ENCODE peak calls at places on chromosomes 12 and 14, in seven cellular contexts. One of them, this sample, is unnamed. For H3K36me3, the result is how much of the 10 kb centered on the place peaks cover.

GRCh38 chr12:58302487-58303011 is 361.2 kb downstream of the ATP23 start:
- DNase-seq in stomach: no peak
- DNase-seq in suprapubic skin: no peak
- DNase-seq in prostate gland: peak
- DNase-seq in HCT116: no peak
- DNase-seq in sigmoid colon: no peak
- DNase-seq in H1: no peak
- DNase-seq in this sample: no peak

GRCh38 chr12:104930388-104931326 is 27.4 kb downstream of the SLC41A2 start:
- DNase-seq in HCT116: no peak
- DNase-seq in H1: no peak
- DNase-seq in prostate gland: no peak
- DNase-seq in suprapubic skin: no peak
- DNase-seq in sigmoid colon: no peak
- DNase-seq in stomach: no peak
- DNase-seq in this sample: no peak

GRCh38 chr14:73744175-73744867 is 30.1 kb upstream of the PNMA1 start:
- DNase-seq in suprapubic skin: no peak
- DNase-seq in sigmoid colon: no peak
- DNase-seq in H1: no peak
- DNase-seq in prostate gland: no peak
- DNase-seq in stomach: no peak
- DNase-seq in HCT116: no peak
- DNase-seq in this sample: no peak

GRCh38 chr14:29085546-29085945 is 319.0 kb downstream of the FOXG1 start:
- DNase-seq in stomach: no peak
- DNase-seq in HCT116: no peak
- DNase-seq in sigmoid colon: no peak
- DNase-seq in prostate gland: no peak
- DNase-seq in H1: no peak
- DNase-seq in suprapubic skin: no peak
- DNase-seq in this sample: no peak

GRCh38 chr14:31787377-31787776 is 226.2 kb downstream of the NUBPL start:
- DNase-seq in sigmoid colon: no peak
- DNase-seq in stomach: no peak
- DNase-seq in suprapubic skin: no peak
- DNase-seq in HCT116: peak
- DNase-seq in prostate gland: no peak
- DNase-seq in H1: no peak
- DNase-seq in this sample: no peak

GRCh38 chr12:18998343-18999270 is 130.9 kb upstream of the PLEKHA5 start:
- DNase-seq in sigmoid colon: no peak
- DNase-seq in stomach: no peak
- DNase-seq in H1: no peak
- DNase-seq in prostate gland: no peak
- DNase-seq in HCT116: no peak
- DNase-seq in suprapubic skin: no peak
- DNase-seq in this sample: no peak

GRCh38 chr12:6437586-6437985 is 7.2 kb upstream of the CD27 start:
- DNase-seq in sigmoid colon: no peak
- DNase-seq in HCT116: no peak
- DNase-seq in prostate gland: no peak
- DNase-seq in H1: no peak
- DNase-seq in stomach: no peak
- DNase-seq in suprapubic skin: peak
- DNase-seq in this sample: no peak

GRCh38 chr14:64110832-64111231 is 183.3 kb downstream of the ESR2 start:
- DNase-seq in H1: no peak
- DNase-seq in sigmoid colon: no peak
- DNase-seq in stomach: no peak
- DNase-seq in prostate gland: no peak
- DNase-seq in suprapubic skin: no peak
- DNase-seq in HCT116: no peak
- DNase-seq in this sample: no peak

GRCh38 chr12:119621878-119622277 is 28.3 kb downstream of the TMEM233 start:
- DNase-seq in H1: no peak
- DNase-seq in stomach: no peak
- DNase-seq in prostate gland: no peak
- DNase-seq in sigmoid colon: no peak
- DNase-seq in HCT116: no peak
- DNase-seq in suprapubic skin: no peak
- DNase-seq in this sample: no peak

GRCh38 chr12:121740847-121741246 is 28.3 kb downstream of the TMEM120B start:
- DNase-seq in HCT116: no peak
- DNase-seq in suprapubic skin: no peak
- DNase-seq in stomach: no peak
- DNase-seq in H1: no peak
- DNase-seq in sigmoid colon: no peak
- DNase-seq in prostate gland: no peak
- DNase-seq in this sample: no peak

GRCh38 chr14:59728294-59728693 is 142.3 kb downstream of the RTN1 start:
- DNase-seq in suprapubic skin: no peak
- DNase-seq in sigmoid colon: no peak
- DNase-seq in HCT116: no peak
- DNase-seq in prostate gland: no peak
- DNase-seq in stomach: no peak
- DNase-seq in H1: no peak
- DNase-seq in this sample: no peak

GRCh38 chr14:77186911-77187648 is 5.5 kb downstream of the TMEM63C start:
- DNase-seq in prostate gland: no peak
- DNase-seq in suprapubic skin: no peak
- DNase-seq in stomach: peak
- DNase-seq in HCT116: peak
- DNase-seq in H1: no peak
- DNase-seq in sigmoid colon: peak
- DNase-seq in this sample: no peak

GRCh38 chr12:32895688-32896437 is 714 bp downstream of the PKP2 start:
- DNase-seq in prostate gland: no peak
- DNase-seq in stomach: peak
- DNase-seq in suprapubic skin: no peak
- DNase-seq in sigmoid colon: no peak
- DNase-seq in HCT116: no peak
- DNase-seq in H1: peak
- DNase-seq in this sample: no peak

GRCh38 chr12:58745348-58746125 is 174.8 kb downstream of the LRIG3 start:
- DNase-seq in suprapubic skin: no peak
- DNase-seq in sigmoid colon: no peak
- DNase-seq in H1: no peak
- DNase-seq in prostate gland: no peak
- DNase-seq in HCT116: no peak
- DNase-seq in stomach: no peak
- DNase-seq in this sample: no peak

GRCh38 chr12:102879144-102879763 is 37.8 kb downstream of the PAH start:
- DNase-seq in sigmoid colon: peak
- DNase-seq in HCT116: peak
- DNase-seq in suprapubic skin: no peak
- DNase-seq in H1: peak
- DNase-seq in stomach: no peak
- DNase-seq in prostate gland: peak
- DNase-seq in this sample: no peak

GRCh38 chr14:87869619-87870583 is 123.1 kb downstream of the GALC start:
- DNase-seq in prostate gland: no peak
- DNase-seq in H1: no peak
- DNase-seq in sigmoid colon: no peak
- DNase-seq in stomach: no peak
- DNase-seq in HCT116: no peak
- DNase-seq in suprapubic skin: no peak
- DNase-seq in this sample: no peak

GRCh38 chr12:110543252-110543959 is 39.7 kb downstream of the PPTC7 start:
- DNase-seq in stomach: peak
- DNase-seq in H1: no peak
- DNase-seq in sigmoid colon: peak
- DNase-seq in prostate gland: peak
- DNase-seq in HCT116: no peak
- DNase-seq in suprapubic skin: peak
- DNase-seq in this sample: peak

GRCh38 chr14:24851837-24852236 is 198.1 kb downstream of the STXBP6 start:
- DNase-seq in stomach: no peak
- DNase-seq in H1: no peak
- DNase-seq in prostate gland: no peak
- DNase-seq in HCT116: no peak
- DNase-seq in suprapubic skin: no peak
- DNase-seq in sigmoid colon: no peak
- DNase-seq in this sample: no peak

GRCh38 chr14:80987235-80988032 is 32.0 kb downstream of the TSHR start:
- DNase-seq in prostate gland: peak
- DNase-seq in sigmoid colon: peak
- DNase-seq in H1: peak
- DNase-seq in stomach: peak
- DNase-seq in suprapubic skin: peak
- DNase-seq in HCT116: peak
- DNase-seq in this sample: no peak

GRCh38 chr12:71771069-71771468 is 16.4 kb downstream of the RAB21 start:
- DNase-seq in HCT116: no peak
- DNase-seq in suprapubic skin: no peak
- DNase-seq in H1: no peak
- DNase-seq in prostate gland: peak
- DNase-seq in sigmoid colon: no peak
- DNase-seq in stomach: no peak
- DNase-seq in this sample: no peak

GRCh38 chr14:96246535-96246839 is 9.5 kb upstream of the BDKRB1 start:
- DNase-seq in suprapubic skin: no peak
- DNase-seq in prostate gland: no peak
- DNase-seq in stomach: no peak
- DNase-seq in sigmoid colon: no peak
- DNase-seq in H1: no peak
- DNase-seq in HCT116: no peak
- DNase-seq in this sample: peak

GRCh38 chr12:17928708-17929366 is 161.2 kb downstream of the RERGL start:
- DNase-seq in H1: no peak
- DNase-seq in sigmoid colon: no peak
- DNase-seq in stomach: no peak
- DNase-seq in prostate gland: no peak
- DNase-seq in suprapubic skin: no peak
- DNase-seq in HCT116: peak
- DNase-seq in this sample: no peak

GRCh38 chr14:56087824-56088571 is 30.2 kb upstream of the PELI2 start:
- DNase-seq in suprapubic skin: no peak
- DNase-seq in stomach: no peak
- DNase-seq in sigmoid colon: peak
- DNase-seq in HCT116: no peak
- DNase-seq in prostate gland: peak
- DNase-seq in H1: no peak
- DNase-seq in this sample: no peak
- TF ChIP-seq POLR2AphosphoS5 in suprapubic skin: no peak
- TF ChIP-seq POLR2AphosphoS5 in stomach: no peak
- TF ChIP-seq POLR2AphosphoS5 in sigmoid colon: peak
- TF ChIP-seq POLR2AphosphoS5 in HCT116: no peak
- TF ChIP-seq POLR2AphosphoS5 in prostate gland: no peak
- TF ChIP-seq POLR2AphosphoS5 in H1: no peak
- TF ChIP-seq POLR2AphosphoS5 in this sample: no peak

DNA sequence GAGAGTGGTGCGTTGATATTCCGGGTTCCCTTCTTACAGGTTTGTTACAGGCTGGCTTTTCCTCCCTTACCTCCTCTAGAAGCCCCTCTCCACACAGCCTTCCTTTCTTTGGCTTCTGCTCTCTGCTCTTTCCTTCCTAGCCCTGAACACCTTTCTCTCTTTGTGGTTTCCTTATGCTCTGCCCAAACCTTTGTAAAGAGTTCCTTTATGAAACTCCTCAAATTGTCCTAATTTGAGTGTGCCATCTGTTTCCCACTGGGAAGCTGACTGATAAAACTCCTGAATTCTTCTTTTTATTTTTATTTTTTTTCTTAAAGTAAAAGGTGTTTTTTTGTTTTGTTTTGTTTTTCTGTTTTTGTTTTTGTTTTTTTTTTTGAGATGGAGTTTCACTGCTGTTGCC is 60.1 kb upstream of the OTX2 start:
- DNase-seq in sigmoid colon: no peak
- DNase-seq in suprapubic skin: no peak
- DNase-seq in prostate gland: no peak
- DNase-seq in stomach: no peak
- DNase-seq in HCT116: no peak
- DNase-seq in H1: no peak
- DNase-seq in this sample: no peak
- H3K36me3 ChIP-seq in sigmoid colon: under half
- H3K36me3 ChIP-seq in suprapubic skin: under half
- H3K36me3 ChIP-seq in prostate gland: under half
- H3K36me3 ChIP-seq in stomach: under half
- H3K36me3 ChIP-seq in HCT116: under half
- H3K36me3 ChIP-seq in H1: under half
- H3K36me3 ChIP-seq in this sample: under half

GRCh38 chr12:113485330-113485729 is 13.7 kb upstream of the LHX5 start:
- DNase-seq in H1: peak
- DNase-seq in suprapubic skin: no peak
- DNase-seq in stomach: no peak
- DNase-seq in HCT116: no peak
- DNase-seq in prostate gland: no peak
- DNase-seq in sigmoid colon: no peak
- DNase-seq in this sample: no peak

GRCh38 chr12:113488322-113488721 is 16.7 kb upstream of the LHX5 start:
- DNase-seq in HCT116: no peak
- DNase-seq in H1: no peak
- DNase-seq in stomach: no peak
- DNase-seq in sigmoid colon: no peak
- DNase-seq in prostate gland: no peak
- DNase-seq in suprapubic skin: no peak
- DNase-seq in this sample: no peak

GRCh38 chr12:113482334-113482733 is 10.7 kb upstream of the LHX5 start:
- DNase-seq in HCT116: no peak
- DNase-seq in prostate gland: no peak
- DNase-seq in stomach: no peak
- DNase-seq in sigmoid colon: no peak
- DNase-seq in suprapubic skin: no peak
- DNase-seq in H1: peak
- DNase-seq in this sample: no peak

GRCh38 chr12:113486722-113487121 is 15.1 kb upstream of the LHX5 start:
- DNase-seq in prostate gland: no peak
- DNase-seq in HCT116: no peak
- DNase-seq in suprapubic skin: no peak
- DNase-seq in stomach: no peak
- DNase-seq in H1: no peak
- DNase-seq in sigmoid colon: no peak
- DNase-seq in this sample: no peak
- TF ChIP-seq POLR2A in prostate gland: no peak
- TF ChIP-seq POLR2A in HCT116: no peak
- TF ChIP-seq POLR2A in suprapubic skin: no peak
- TF ChIP-seq POLR2A in stomach: no peak
- TF ChIP-seq POLR2A in H1: no peak
- TF ChIP-seq POLR2A in sigmoid colon: no peak
- TF ChIP-seq POLR2A in this sample: no peak

GRCh38 chr14:67697006-67697405 is 1.4 kb upstream of the RDH11 start:
- DNase-seq in sigmoid colon: no peak
- DNase-seq in prostate gland: no peak
- DNase-seq in H1: no peak
- DNase-seq in suprapubic skin: no peak
- DNase-seq in stomach: no peak
- DNase-seq in HCT116: no peak
- DNase-seq in this sample: no peak

GRCh38 chr14:67690011-67690410 is 5.6 kb downstream of the RDH11 start:
- DNase-seq in H1: no peak
- DNase-seq in suprapubic skin: no peak
- DNase-seq in prostate gland: no peak
- DNase-seq in HCT116: no peak
- DNase-seq in sigmoid colon: no peak
- DNase-seq in stomach: no peak
- DNase-seq in this sample: no peak

GRCh38 chr14:67698179-67698578 is 2.6 kb upstream of the RDH11 start:
- DNase-seq in H1: no peak
- DNase-seq in sigmoid colon: no peak
- DNase-seq in HCT116: no peak
- DNase-seq in stomach: no peak
- DNase-seq in prostate gland: no peak
- DNase-seq in suprapubic skin: no peak
- DNase-seq in this sample: no peak

GRCh38 chr14:67695394-67695949 is at the start of gene RDH11:
- DNase-seq in HCT116: peak
- DNase-seq in prostate gland: peak
- DNase-seq in suprapubic skin: peak
- DNase-seq in H1: peak
- DNase-seq in sigmoid colon: peak
- DNase-seq in stomach: peak
- DNase-seq in this sample: peak

GRCh38 chr14:67694791-67695393 is 672 bp downstream of the RDH11 start:
- DNase-seq in suprapubic skin: peak
- DNase-seq in H1: peak
- DNase-seq in sigmoid colon: peak
- DNase-seq in prostate gland: peak
- DNase-seq in stomach: peak
- DNase-seq in HCT116: peak
- DNase-seq in this sample: no peak
- TF ChIP-seq POLR2AphosphoS5 in suprapubic skin: no peak
- TF ChIP-seq POLR2AphosphoS5 in H1: peak
- TF ChIP-seq POLR2AphosphoS5 in sigmoid colon: no peak
- TF ChIP-seq POLR2AphosphoS5 in prostate gland: peak
- TF ChIP-seq POLR2AphosphoS5 in stomach: no peak
- TF ChIP-seq POLR2AphosphoS5 in HCT116: peak
- TF ChIP-seq POLR2AphosphoS5 in this sample: peak

This sample was measured in vagina.